ENCODE peak calls at places on chromosomes 13 and 19, in ten cellular contexts. One of them, this sample, is unnamed.
A peak's percentile ranks its signal among the peaks of the same experiment; 100 is the strongest.

GRCh38 chr13:76622336-76623045 is 263.7 kb downstream of the KCTD12 start:
- DNase-seq in retinal pigment epithelial cell: no peak
- DNase-seq in cardiac muscle cell: peak; percentile 25
- DNase-seq in PC-3: no peak
- DNase-seq in kidney epithelial cell: no peak
- DNase-seq in psoas muscle: peak; percentile 39
- DNase-seq in BJ: no peak
- DNase-seq in kidney: no peak
- DNase-seq in GM23248: no peak
- DNase-seq in left lung: no peak
- DNase-seq in this sample: no peak

GRCh38 chr13:22893777-22894176 is 287.0 kb upstream of the SGCG start:
- DNase-seq in kidney: no peak
- DNase-seq in psoas muscle: no peak
- DNase-seq in left lung: no peak
- DNase-seq in kidney epithelial cell: no peak
- DNase-seq in PC-3: no peak
- DNase-seq in retinal pigment epithelial cell: no peak
- DNase-seq in GM23248: no peak
- DNase-seq in BJ: no peak
- DNase-seq in cardiac muscle cell: no peak
- DNase-seq in this sample: no peak

GRCh38 chr13:45422731-45423130 is 4.6 kb upstream of the SLC25A30 start:
- DNase-seq in kidney: no peak
- DNase-seq in kidney epithelial cell: no peak
- DNase-seq in left lung: no peak
- DNase-seq in cardiac muscle cell: no peak
- DNase-seq in retinal pigment epithelial cell: no peak
- DNase-seq in psoas muscle: no peak
- DNase-seq in PC-3: no peak
- DNase-seq in GM23248: no peak
- DNase-seq in BJ: no peak
- DNase-seq in this sample: no peak

GRCh38 chr19:48102870-48103751 is 7.5 kb downstream of the PLA2G4C start:
- DNase-seq in kidney epithelial cell: no peak
- DNase-seq in BJ: no peak
- DNase-seq in left lung: no peak
- DNase-seq in kidney: no peak
- DNase-seq in PC-3: peak; percentile 59
- DNase-seq in psoas muscle: no peak
- DNase-seq in retinal pigment epithelial cell: no peak
- DNase-seq in GM23248: peak; percentile 52
- DNase-seq in cardiac muscle cell: peak; percentile 53
- DNase-seq in this sample: no peak

GRCh38 chr13:52999093-52999696 is 29.4 kb upstream of the OLFM4 start:
- DNase-seq in kidney epithelial cell: no peak
- DNase-seq in left lung: no peak
- DNase-seq in kidney: no peak
- DNase-seq in psoas muscle: no peak
- DNase-seq in GM23248: no peak
- DNase-seq in cardiac muscle cell: no peak
- DNase-seq in PC-3: no peak
- DNase-seq in retinal pigment epithelial cell: no peak
- DNase-seq in BJ: no peak
- DNase-seq in this sample: no peak

GRCh38 chr13:68982961-68983619 is 1124.5 kb upstream of the ATXN8OS start:
- DNase-seq in cardiac muscle cell: no peak
- DNase-seq in retinal pigment epithelial cell: no peak
- DNase-seq in psoas muscle: peak; percentile 12
- DNase-seq in BJ: no peak
- DNase-seq in GM23248: no peak
- DNase-seq in left lung: peak; percentile 47
- DNase-seq in PC-3: no peak
- DNase-seq in kidney: peak; percentile 58
- DNase-seq in kidney epithelial cell: no peak
- DNase-seq in this sample: peak; percentile 13

GRCh38 chr19:5935473-5936307 is 21.6 kb downstream of the CAPS start:
- DNase-seq in PC-3: no peak
- DNase-seq in kidney epithelial cell: no peak
- DNase-seq in kidney: no peak
- DNase-seq in left lung: peak; percentile 70
- DNase-seq in BJ: no peak
- DNase-seq in cardiac muscle cell: no peak
- DNase-seq in psoas muscle: no peak
- DNase-seq in retinal pigment epithelial cell: no peak
- DNase-seq in GM23248: peak; percentile 69
- DNase-seq in this sample: peak; percentile 71

GRCh38 chr19:43908659-43909058 is 26.4 kb downstream of the ZNF45 start:
- DNase-seq in kidney: no peak
- DNase-seq in psoas muscle: no peak
- DNase-seq in BJ: no peak
- DNase-seq in cardiac muscle cell: no peak
- DNase-seq in retinal pigment epithelial cell: no peak
- DNase-seq in GM23248: no peak
- DNase-seq in PC-3: no peak
- DNase-seq in left lung: no peak
- DNase-seq in kidney epithelial cell: no peak
- DNase-seq in this sample: no peak

GRCh38 chr13:111940892-111941291 is 126.1 kb upstream of the SOX1 start:
- DNase-seq in cardiac muscle cell: no peak
- DNase-seq in retinal pigment epithelial cell: no peak
- DNase-seq in GM23248: no peak
- DNase-seq in kidney: no peak
- DNase-seq in BJ: no peak
- DNase-seq in psoas muscle: no peak
- DNase-seq in PC-3: no peak
- DNase-seq in left lung: no peak
- DNase-seq in kidney epithelial cell: no peak
- DNase-seq in this sample: no peak

GRCh38 chr19:35777411-35777841 is 2.1 kb downstream of the ARHGAP33 start:
- DNase-seq in PC-3: no peak
- DNase-seq in kidney epithelial cell: no peak
- DNase-seq in BJ: no peak
- DNase-seq in psoas muscle: no peak
- DNase-seq in kidney: no peak
- DNase-seq in GM23248: no peak
- DNase-seq in cardiac muscle cell: no peak
- DNase-seq in left lung: no peak
- DNase-seq in retinal pigment epithelial cell: no peak
- DNase-seq in this sample: no peak

GRCh38 chr19:35777961-35778360 is 2.6 kb downstream of the ARHGAP33 start:
- DNase-seq in PC-3: no peak
- DNase-seq in retinal pigment epithelial cell: no peak
- DNase-seq in BJ: no peak
- DNase-seq in psoas muscle: no peak
- DNase-seq in GM23248: no peak
- DNase-seq in kidney epithelial cell: no peak
- DNase-seq in left lung: no peak
- DNase-seq in cardiac muscle cell: no peak
- DNase-seq in kidney: no peak
- DNase-seq in this sample: no peak

GRCh38 chr19:35775298-35776101 is at the start of gene ARHGAP33:
- DNase-seq in kidney: peak; percentile 99
- DNase-seq in cardiac muscle cell: peak; percentile 97
- DNase-seq in BJ: peak; percentile 68
- DNase-seq in psoas muscle: peak; percentile 100
- DNase-seq in left lung: peak; percentile 99
- DNase-seq in kidney epithelial cell: peak; percentile 67
- DNase-seq in retinal pigment epithelial cell: peak; percentile 80
- DNase-seq in GM23248: peak; percentile 100
- DNase-seq in PC-3: peak; percentile 97
- DNase-seq in this sample: peak; percentile 100

GRCh38 chr19:35775046-35775297 is 392 bp upstream of the ARHGAP33 start:
- DNase-seq in BJ: no peak
- DNase-seq in left lung: no peak
- DNase-seq in GM23248: no peak
- DNase-seq in retinal pigment epithelial cell: no peak
- DNase-seq in psoas muscle: no peak
- DNase-seq in PC-3: no peak
- DNase-seq in kidney epithelial cell: no peak
- DNase-seq in kidney: no peak
- DNase-seq in cardiac muscle cell: no peak
- DNase-seq in this sample: no peak

GRCh38 chr19:35776102-35776788 is 881 bp downstream of the ARHGAP33 start:
- DNase-seq in GM23248: peak; percentile 12
- DNase-seq in retinal pigment epithelial cell: no peak
- DNase-seq in kidney epithelial cell: no peak
- DNase-seq in psoas muscle: no peak
- DNase-seq in PC-3: no peak
- DNase-seq in BJ: no peak
- DNase-seq in kidney: no peak
- DNase-seq in left lung: no peak
- DNase-seq in cardiac muscle cell: no peak
- DNase-seq in this sample: no peak
- H3K4me3 ChIP-seq in GM23248: peak overlapping the region; percentile 72
- H3K4me3 ChIP-seq in retinal pigment epithelial cell: peak overlapping the region; percentile 67
- H3K4me3 ChIP-seq in kidney epithelial cell: peak overlapping the region; percentile 76
- H3K4me3 ChIP-seq in psoas muscle: peak overlapping the region; percentile 95
- H3K4me3 ChIP-seq in PC-3: peak overlapping the region; percentile 66
- H3K4me3 ChIP-seq in BJ: peak overlapping the region; percentile 77
- H3K4me3 ChIP-seq in kidney: peak overlapping the region; percentile 56
- H3K4me3 ChIP-seq in left lung: peak overlapping the region; percentile 86
- H3K4me3 ChIP-seq in cardiac muscle cell: peak overlapping the region; percentile 99
- H3K4me3 ChIP-seq in this sample: peak overlapping the region; percentile 97

GRCh38 chr19:41224632-41225031 is 5.6 kb downstream of the AXL start:
- DNase-seq in GM23248: no peak
- DNase-seq in retinal pigment epithelial cell: no peak
- DNase-seq in psoas muscle: no peak
- DNase-seq in kidney: no peak
- DNase-seq in BJ: no peak
- DNase-seq in PC-3: no peak
- DNase-seq in cardiac muscle cell: no peak
- DNase-seq in kidney epithelial cell: no peak
- DNase-seq in left lung: no peak
- DNase-seq in this sample: no peak
- H3K4me3 ChIP-seq in GM23248: peak overlapping the region; percentile 44
- H3K4me3 ChIP-seq in retinal pigment epithelial cell: no peak overlapping the region
- H3K4me3 ChIP-seq in psoas muscle: no peak overlapping the region
- H3K4me3 ChIP-seq in kidney: no peak overlapping the region
- H3K4me3 ChIP-seq in BJ: no peak overlapping the region
- H3K4me3 ChIP-seq in PC-3: peak overlapping the region; percentile 56
- H3K4me3 ChIP-seq in cardiac muscle cell: no peak overlapping the region
- H3K4me3 ChIP-seq in kidney epithelial cell: no peak overlapping the region
- H3K4me3 ChIP-seq in left lung: no peak overlapping the region
- H3K4me3 ChIP-seq in this sample: no peak overlapping the region

GRCh38 chr13:25744176-25744575 is 307.6 kb downstream of the SHISA2 start:
- DNase-seq in PC-3: no peak
- DNase-seq in retinal pigment epithelial cell: no peak
- DNase-seq in psoas muscle: no peak
- DNase-seq in kidney: no peak
- DNase-seq in left lung: no peak
- DNase-seq in BJ: no peak
- DNase-seq in kidney epithelial cell: no peak
- DNase-seq in GM23248: no peak
- DNase-seq in cardiac muscle cell: peak; percentile 17
- DNase-seq in this sample: no peak

GRCh38 chr13:25742220-25742619 is 309.6 kb downstream of the SHISA2 start:
- DNase-seq in kidney epithelial cell: no peak
- DNase-seq in psoas muscle: no peak
- DNase-seq in BJ: no peak
- DNase-seq in retinal pigment epithelial cell: no peak
- DNase-seq in PC-3: no peak
- DNase-seq in GM23248: no peak
- DNase-seq in cardiac muscle cell: no peak
- DNase-seq in kidney: no peak
- DNase-seq in left lung: no peak
- DNase-seq in this sample: no peak

GRCh38 chr13:25738797-25739196 is 313.0 kb downstream of the SHISA2 start:
- DNase-seq in PC-3: no peak
- DNase-seq in GM23248: no peak
- DNase-seq in left lung: no peak
- DNase-seq in psoas muscle: no peak
- DNase-seq in kidney epithelial cell: no peak
- DNase-seq in retinal pigment epithelial cell: no peak
- DNase-seq in kidney: no peak
- DNase-seq in BJ: no peak
- DNase-seq in cardiac muscle cell: peak; percentile 15
- DNase-seq in this sample: no peak

GRCh38 chr13:25743426-25743825 is 308.4 kb downstream of the SHISA2 start:
- DNase-seq in left lung: no peak
- DNase-seq in retinal pigment epithelial cell: no peak
- DNase-seq in cardiac muscle cell: no peak
- DNase-seq in kidney epithelial cell: no peak
- DNase-seq in BJ: no peak
- DNase-seq in kidney: no peak
- DNase-seq in psoas muscle: no peak
- DNase-seq in GM23248: no peak
- DNase-seq in PC-3: no peak
- DNase-seq in this sample: no peak

DNA sequence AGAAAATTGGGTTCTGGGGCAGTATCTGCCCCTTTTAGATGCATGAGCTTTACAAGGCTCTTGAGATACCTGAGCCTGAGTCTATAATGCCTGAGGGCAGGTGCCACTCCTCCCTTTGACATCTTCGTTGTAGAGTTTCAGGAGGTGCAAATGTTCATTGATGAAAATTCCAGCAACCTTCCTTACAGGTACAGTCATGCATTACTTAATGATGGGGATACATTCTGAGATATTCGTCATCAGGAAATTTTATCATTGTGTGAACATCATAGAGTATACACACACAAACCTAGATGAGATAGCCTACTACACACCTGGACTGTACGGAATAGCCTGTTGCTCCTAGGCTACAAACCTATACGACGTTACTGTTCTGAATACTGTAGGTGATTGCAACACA is 310.0 kb downstream of the SHISA2 start:
- DNase-seq in BJ: no peak
- DNase-seq in left lung: no peak
- DNase-seq in retinal pigment epithelial cell: no peak
- DNase-seq in cardiac muscle cell: no peak
- DNase-seq in GM23248: no peak
- DNase-seq in kidney: no peak
- DNase-seq in PC-3: no peak
- DNase-seq in kidney epithelial cell: no peak
- DNase-seq in psoas muscle: no peak
- DNase-seq in this sample: no peak
- H3K4me3 ChIP-seq in BJ: no peak overlapping the region
- H3K4me3 ChIP-seq in left lung: no peak overlapping the region
- H3K4me3 ChIP-seq in retinal pigment epithelial cell: no peak overlapping the region
- H3K4me3 ChIP-seq in cardiac muscle cell: no peak overlapping the region
- H3K4me3 ChIP-seq in GM23248: no peak overlapping the region
- H3K4me3 ChIP-seq in kidney: no peak overlapping the region
- H3K4me3 ChIP-seq in PC-3: no peak overlapping the region
- H3K4me3 ChIP-seq in kidney epithelial cell: no peak overlapping the region
- H3K4me3 ChIP-seq in psoas muscle: no peak overlapping the region
- H3K4me3 ChIP-seq in this sample: no peak overlapping the region

GRCh38 chr13:50588736-50589135 is 254.8 kb downstream of the DLEU7 start:
- DNase-seq in GM23248: peak; percentile 40
- DNase-seq in kidney epithelial cell: no peak
- DNase-seq in cardiac muscle cell: no peak
- DNase-seq in PC-3: no peak
- DNase-seq in left lung: no peak
- DNase-seq in BJ: no peak
- DNase-seq in kidney: no peak
- DNase-seq in psoas muscle: no peak
- DNase-seq in retinal pigment epithelial cell: no peak
- DNase-seq in this sample: no peak
- H3K4me3 ChIP-seq in GM23248: no peak overlapping the region
- H3K4me3 ChIP-seq in kidney epithelial cell: no peak overlapping the region
- H3K4me3 ChIP-seq in cardiac muscle cell: no peak overlapping the region
- H3K4me3 ChIP-seq in PC-3: no peak overlapping the region
- H3K4me3 ChIP-seq in left lung: no peak overlapping the region
- H3K4me3 ChIP-seq in BJ: no peak overlapping the region
- H3K4me3 ChIP-seq in kidney: no peak overlapping the region
- H3K4me3 ChIP-seq in psoas muscle: no peak overlapping the region
- H3K4me3 ChIP-seq in retinal pigment epithelial cell: no peak overlapping the region
- H3K4me3 ChIP-seq in this sample: no peak overlapping the region

GRCh38 chr19:4295972-4296771 is 6.0 kb downstream of the TMIGD2 start:
- DNase-seq in kidney: no peak
- DNase-seq in BJ: no peak
- DNase-seq in kidney epithelial cell: no peak
- DNase-seq in retinal pigment epithelial cell: no peak
- DNase-seq in GM23248: no peak
- DNase-seq in psoas muscle: no peak
- DNase-seq in left lung: no peak
- DNase-seq in cardiac muscle cell: peak; percentile 45
- DNase-seq in PC-3: no peak
- DNase-seq in this sample: no peak
- H3K4me3 ChIP-seq in kidney: no peak overlapping the region
- H3K4me3 ChIP-seq in BJ: no peak overlapping the region
- H3K4me3 ChIP-seq in kidney epithelial cell: no peak overlapping the region
- H3K4me3 ChIP-seq in retinal pigment epithelial cell: no peak overlapping the region
- H3K4me3 ChIP-seq in GM23248: no peak overlapping the region
- H3K4me3 ChIP-seq in psoas muscle: no peak overlapping the region
- H3K4me3 ChIP-seq in left lung: no peak overlapping the region
- H3K4me3 ChIP-seq in cardiac muscle cell: no peak overlapping the region
- H3K4me3 ChIP-seq in PC-3: no peak overlapping the region
- H3K4me3 ChIP-seq in this sample: no peak overlapping the region

This sample was measured in right cardiac atrium.